ENCODE peak calls at places on chromosomes 4 and X, in seven cellular contexts. Q is Kasumi-1, J is ascending aorta, Z is H7, L is psoas muscle, F is endothelial cell, N is lower leg skin. G is an unnamed sample.
A peak's percentile ranks its signal among the peaks of the same experiment; 100 is the strongest.

GRCh38 chr4:1208970-1209704 is 36.8 kb upstream of the SPON2 start:
- DNase-seq in Q (no peak), J (no peak), Z (peak; percentile 63), L (peak; percentile 59), F (no peak), N (peak; percentile 83), G (no peak)

GRCh38 chrX:1928805-1929204 is 313.9 kb downstream of the ASMT start:
- DNase-seq in Q (no peak), J (no peak), Z (peak; percentile 35), L (no peak), F (no peak), N (no peak), G (no peak)

GRCh38 chr4:73770917-73771316 is 30.5 kb downstream of the CXCL8 start:
- DNase-seq in Q (no peak), J (no peak), Z (no peak), L (no peak), F (no peak), N (no peak), G (no peak)

GRCh38 chrX:37825225-37825842 is 22.0 kb downstream of the DYNLT3 start:
- DNase-seq in Q (peak; percentile 46), J (no peak), Z (peak; percentile 18), L (no peak), F (peak; percentile 28), N (no peak), G (peak; percentile 61)

GRCh38 chr4:40662962-40663604 is 33.4 kb upstream of the RBM47 start:
- DNase-seq in Q (no peak), J (no peak), Z (no peak), L (no peak), F (no peak), N (no peak), G (peak; percentile 77)

GRCh38 chr4:100509386-100509785 is 8.4 kb downstream of the EMCN start:
- DNase-seq in Q (no peak), J (no peak), Z (no peak), L (no peak), F (no peak), N (no peak), G (no peak)

GRCh38 chrX:110173192-110174175 is 144.4 kb downstream of the AMMECR1 start:
- DNase-seq in Q (no peak), J (no peak), Z (no peak), L (no peak), F (no peak), N (no peak), G (peak; percentile 86)

GRCh38 chrX:54280466-54280865 is 77.4 kb downstream of the WNK3 start:
- DNase-seq in Q (no peak), J (no peak), Z (no peak), L (no peak), F (no peak), N (no peak), G (no peak)

GRCh38 chrX:132837126-132837525 is 121.3 kb downstream of the HS6ST2 start:
- DNase-seq in Q (no peak), J (no peak), Z (no peak), L (no peak), F (no peak), N (no peak), G (peak; percentile 80)

GRCh38 chr4:149531861-149532260 is 283.8 kb downstream of the IQCM start:
- DNase-seq in Q (no peak), J (no peak), Z (no peak), L (no peak), F (no peak), N (peak; percentile 58), G (peak; percentile 29)

GRCh38 chrX:108224218-108224617 is 132.6 kb downstream of the ATG4A start:
- DNase-seq in Q (no peak), J (no peak), Z (no peak), L (no peak), F (no peak), N (no peak), G (no peak)